ENCODE peak calls at places on chromosomes 7 and 10, in four cellular contexts. M is cardiac fibroblast, R is LNCaP clone FGC, T is MCF 10A. Z is an unnamed sample.

GRCh38 chr10:132407846-132408278 is 10.9 kb downstream of the PWWP2B start:
- DNase-seq in T (no peak), R (peak), M (peak), Z (no peak)

GRCh38 chr7:11818281-11818680 is 13.7 kb downstream of the THSD7A start:
- DNase-seq in T (no peak), R (no peak), M (no peak), Z (no peak)

GRCh38 chr7:117165656-117166055 is 157.2 kb downstream of the WNT2 start:
- DNase-seq in R (no peak), T (no peak), M (no peak), Z (no peak)

GRCh38 chr10:43396928-43397624 is 11.9 kb downstream of the HNRNPF start:
- DNase-seq in R (peak), T (peak), M (peak), Z (peak)

GRCh38 chr10:119395287-119396007 is 147.1 kb downstream of the RGS10 start:
- DNase-seq in M (peak), T (no peak), R (no peak), Z (peak)

GRCh38 chr7:55774327-55775050 is 88.1 kb downstream of the SEPTIN14 start:
- DNase-seq in M (no peak), R (peak), T (peak), Z (no peak)

GRCh38 chr7:81883801-81884393 is 114.0 kb upstream of the HGF start:
- DNase-seq in T (no peak), R (no peak), M (no peak), Z (no peak)

GRCh38 chr7:45143616-45144015 is 14.0 kb upstream of the RAMP3 start:
- DNase-seq in T (peak), M (no peak), R (no peak), Z (no peak)

GRCh38 chr7:22896917-22897316 is 74.3 kb upstream of the TOMM7 start:
- DNase-seq in R (no peak), M (no peak), T (peak), Z (no peak)

GRCh38 chr7:128947854-128948253 is 10.1 kb downstream of the IRF5 start:
- DNase-seq in M (no peak), R (no peak), T (peak), Z (no peak)

GRCh38 chr10:47244560-47245500 is 55.2 kb upstream of the GDF10 start:
- DNase-seq in T (peak), M (no peak), R (no peak), Z (no peak)

GRCh38 chr10:43417950-43418768 is 9.2 kb upstream of the HNRNPF start:
- DNase-seq in M (no peak), R (no peak), T (no peak), Z (peak)

GRCh38 chr7:149625339-149625946 is 127.8 kb upstream of the ZNF746 start:
- DNase-seq in R (no peak), M (peak), T (peak), Z (peak)

GRCh38 chr10:123303581-123303980 is 149.4 kb downstream of the BUB3 start:
- DNase-seq in T (no peak), R (no peak), M (no peak), Z (no peak)

GRCh38 chr7:159031135-159031701 is 113.4 kb downstream of the VIPR2 start:
- DNase-seq in T (no peak), M (peak), R (no peak), Z (no peak)

GRCh38 chr10:132511092-132511491 is 26.5 kb upstream of the INPP5A start:
- DNase-seq in M (no peak), R (no peak), T (no peak), Z (no peak)

GRCh38 chr10:34504534-34504933 is 310.6 kb downstream of the PARD3 start:
- DNase-seq in M (peak), T (peak), R (peak), Z (no peak)

GRCh38 chr7:84677386-84677785 is 482.8 kb upstream of the SEMA3A start:
- DNase-seq in R (no peak), M (peak), T (peak), Z (no peak)

DNA sequence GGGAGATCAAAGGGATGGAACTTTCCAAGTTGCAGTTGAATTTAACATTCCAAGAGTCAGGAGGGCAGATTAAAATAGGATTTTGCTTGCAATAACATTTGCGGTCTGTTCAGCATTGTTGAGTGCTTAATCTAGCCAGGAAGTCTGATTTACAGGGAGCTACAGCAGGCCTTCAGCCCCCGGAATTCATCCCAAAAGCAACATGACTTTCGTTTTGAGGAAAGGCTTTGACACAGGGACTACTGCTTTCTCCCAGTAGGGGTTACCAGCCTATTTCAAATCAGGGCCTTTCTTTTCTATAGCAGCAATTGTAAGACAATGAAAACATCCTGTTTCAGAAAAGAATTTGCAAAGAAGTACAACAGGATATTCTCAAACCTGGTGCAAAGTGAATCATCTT is 279.7 kb upstream of the PITRM1 start:
- DNase-seq in T (peak), M (peak), R (no peak), Z (no peak)
- TF ChIP-seq CTCF in T (peak), M (peak), R (peak), Z (no peak)

GRCh38 chr10:125375210-125375609 is 214.8 kb upstream of the CTBP2 start:
- DNase-seq in R (no peak), M (peak), T (peak), Z (no peak)
- TF ChIP-seq CTCF in R (peak), M (no peak), T (peak), Z (no peak)

GRCh38 chr10:96415896-96416554 is 57.2 kb upstream of the OPALIN start:
- DNase-seq in T (no peak), R (no peak), M (no peak), Z (no peak)

GRCh38 chr10:96415150-96415895 is 56.5 kb upstream of the OPALIN start:
- DNase-seq in R (no peak), M (no peak), T (no peak), Z (no peak)

GRCh38 chr10:96414303-96414702 is 55.5 kb upstream of the OPALIN start:
- DNase-seq in T (no peak), M (no peak), R (no peak), Z (no peak)

GRCh38 chr10:96410296-96410695 is 51.5 kb upstream of the OPALIN start:
- DNase-seq in M (no peak), T (no peak), R (no peak), Z (no peak)

GRCh38 chr10:96413151-96413787 is 54.5 kb upstream of the OPALIN start:
- DNase-seq in M (no peak), T (no peak), R (no peak), Z (no peak)
- TF ChIP-seq CTCF in M (no peak), T (no peak), R (no peak), Z (no peak)

GRCh38 chr10:126256864-126257263 is 131.4 kb downstream of the ADAM12 start:
- DNase-seq in T (no peak), R (no peak), M (no peak), Z (no peak)
- TF ChIP-seq CTCF in T (no peak), R (no peak), M (no peak), Z (no peak)

GRCh38 chr10:101779544-101780186 is 3.6 kb downstream of the NPM3 start:
- DNase-seq in M (peak), R (no peak), T (no peak), Z (peak)
- TF ChIP-seq CTCF in M (peak), R (peak), T (peak), Z (peak)

GRCh38 chr7:92717601-92717981 is 118.8 kb downstream of the CDK6 start:
- DNase-seq in R (no peak), M (no peak), T (no peak), Z (no peak)

GRCh38 chr7:92717982-92718716 is 118.2 kb downstream of the CDK6 start:
- DNase-seq in T (peak), M (peak), R (peak), Z (peak)

GRCh38 chr7:92723205-92723604 is 113.2 kb downstream of the CDK6 start:
- DNase-seq in R (no peak), T (no peak), M (peak), Z (no peak)

GRCh38 chr7:92722541-92722940 is 113.8 kb downstream of the CDK6 start:
- DNase-seq in R (no peak), M (no peak), T (no peak), Z (no peak)

DNA sequence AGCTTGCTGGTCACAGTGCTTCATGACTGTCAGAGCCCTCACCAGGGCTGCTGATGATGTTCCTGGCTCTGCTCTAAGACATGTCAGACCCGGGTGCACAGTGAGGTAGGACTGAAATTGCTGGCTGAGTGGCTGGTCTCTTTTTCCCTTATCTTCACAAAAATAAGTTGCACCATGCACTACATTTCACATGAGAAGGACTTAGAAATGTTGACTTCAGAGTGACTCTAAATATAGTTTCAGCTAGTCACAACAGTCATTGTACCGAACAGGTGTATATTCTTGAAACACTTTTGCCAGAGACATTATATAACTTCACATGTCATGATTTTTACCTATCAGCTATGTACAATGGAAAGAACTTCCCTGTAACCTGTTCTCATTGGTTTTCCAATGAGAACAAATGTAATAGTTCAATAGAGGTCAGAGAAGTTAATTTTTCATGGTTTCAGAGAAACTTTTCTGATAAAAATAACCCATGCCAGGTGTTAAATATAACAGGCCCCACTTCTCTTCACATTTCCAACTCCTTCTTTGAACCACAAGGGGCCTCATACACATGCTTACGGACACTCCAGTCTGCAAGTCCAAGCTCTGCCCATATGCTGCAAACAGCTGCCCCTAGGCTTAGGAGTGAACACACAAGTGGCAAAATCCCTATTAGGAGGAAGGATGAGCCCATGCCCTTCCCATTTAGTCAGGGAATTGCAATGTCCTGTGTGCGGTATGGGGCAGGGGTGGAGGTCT is 115.6 kb downstream of the CDK6 start:
- DNase-seq in T (no peak), R (no peak), M (no peak), Z (no peak)
- TF ChIP-seq CTCF in T (no peak), R (no peak), M (no peak), Z (peak)

DNA sequence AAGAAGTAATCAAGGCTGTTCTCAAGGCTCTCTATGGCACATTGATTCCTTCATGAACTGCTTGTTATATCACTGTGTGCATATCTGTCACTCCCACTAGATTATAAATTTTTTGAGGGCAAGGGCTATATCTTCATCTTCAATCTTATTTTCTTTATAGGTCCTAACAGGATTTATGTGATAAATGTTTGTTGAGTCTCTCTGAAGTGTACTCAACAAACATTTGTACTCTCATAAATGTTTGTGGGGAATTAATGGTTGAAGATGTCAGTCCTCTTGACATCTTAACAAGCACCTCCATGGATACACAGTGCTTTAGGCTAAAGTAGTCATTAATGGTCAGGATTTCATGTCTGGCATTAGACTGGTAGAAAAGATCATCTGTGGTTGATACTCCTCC is 143.2 kb downstream of the RNLS start:
- DNase-seq in T (no peak), M (no peak), R (peak), Z (no peak)
- TF ChIP-seq CTCF in T (no peak), M (no peak), R (no peak), Z (no peak)

GRCh38 chr10:101467286-101467770 is 113.4 kb downstream of the BTRC start:
- DNase-seq in T (peak), R (peak), M (peak), Z (peak)
- TF ChIP-seq CTCF in T (peak), R (peak), M (peak), Z (peak)

GRCh38 chr7:112059675-112060074 is 146.5 kb downstream of the DOCK4 start:
- DNase-seq in T (no peak), R (no peak), M (no peak), Z (no peak)
- TF ChIP-seq CTCF in T (no peak), R (no peak), M (no peak), Z (no peak)

Z was measured in GM13976.